ENCODE peak calls at places on chromosome 1, in ten cellular contexts. O is CD4-positive, alpha-beta T cell; D is activated T-cell treated with anti-CD3 and anti-CD28 coated beads, Interleukin-2, amount 50 U/mL, for 4 hours; H is mesendoderm; W is stimulated activated CD4-positive, alpha-beta T cell treated with anti-CD3 and anti-CD28 coated beads, Interleukin-2, amount 100 ng/mL, for 48 hours; A is glomerular endothelial cell; T is brain microvascular endothelial cell; U is neural progenitor cell; P is activated B cell treated with CpG ODN at 0.5 μM for 24 hours; E is AG04449. R is an unnamed sample.

GRCh38 chr1:85148524-85149250 is 52.1 kb downstream of the SYDE2 start:
- DNase-seq in O (no peak), D (no peak), H (no peak), W (no peak), A (no peak), T (no peak), U (no peak), P (no peak), E (peak; percentile 64), R (no peak)

GRCh38 chr1:59856725-59857338 is 42.1 kb downstream of the HOOK1 start:
- DNase-seq in O (no peak), D (no peak), H (peak; percentile 13), W (no peak), A (no peak), T (no peak), U (no peak), P (no peak), E (no peak), R (peak; percentile 40)

GRCh38 chr1:91165033-91165654 is 143.3 kb upstream of the ZNF644 start:
- DNase-seq in O (peak; percentile 46), D (peak; percentile 59), H (peak; percentile 90), W (peak; percentile 79), A (peak; percentile 10), T (peak; percentile 63), U (peak; percentile 88), P (peak; percentile 59), E (no peak), R (peak; percentile 82)

GRCh38 chr1:241799414-241799813 is 48.6 kb upstream of the EXO1 start:
- DNase-seq in O (no peak), D (no peak), H (no peak), W (no peak), A (no peak), T (no peak), U (no peak), P (no peak), E (no peak), R (no peak)

GRCh38 chr1:202054094-202054493 is 43.7 kb downstream of the ELF3 start:
- DNase-seq in O (no peak), D (no peak), H (no peak), W (no peak), A (no peak), T (no peak), U (no peak), P (no peak), E (no peak), R (no peak)

GRCh38 chr1:77673716-77674355 is 8.6 kb downstream of the ZZZ3 start:
- DNase-seq in O (no peak), D (no peak), H (no peak), W (no peak), A (no peak), T (no peak), U (no peak), P (no peak), E (no peak), R (no peak)

GRCh38 chr1:54649130-54649898 is 7.7 kb downstream of the MROH7 start:
- DNase-seq in O (no peak), D (no peak), H (no peak), W (no peak), A (no peak), T (no peak), U (no peak), P (no peak), E (no peak), R (no peak)

GRCh38 chr1:26404641-26405040 is 6.0 kb upstream of the LIN28A start:
- DNase-seq in O (no peak), D (no peak), H (no peak), W (no peak), A (no peak), T (no peak), U (no peak), P (no peak), E (no peak), R (no peak)

GRCh38 chr1:64692911-64693310 is 52.0 kb upstream of the RAVER2 start:
- DNase-seq in O (no peak), D (no peak), H (no peak), W (no peak), A (no peak), T (no peak), U (no peak), P (no peak), E (no peak), R (no peak)

GRCh38 chr1:79006564-79006963 is at the start of gene ADGRL4:
- DNase-seq in O (no peak), D (no peak), H (peak; percentile 58), W (no peak), A (peak; percentile 60), T (peak; percentile 60), U (peak; percentile 68), P (no peak), E (no peak), R (no peak)

GRCh38 chr1:94039514-94039870 is 81.5 kb downstream of the ABCA4 start:
- DNase-seq in O (peak; percentile 33), D (peak; percentile 34), H (peak; percentile 86), W (peak; percentile 70), A (no peak), T (peak; percentile 74), U (peak; percentile 94), P (no peak), E (no peak), R (peak; percentile 79)

GRCh38 chr1:168920456-168921094 is 185.9 kb upstream of the ATP1B1 start:
- DNase-seq in O (no peak), D (no peak), H (no peak), W (no peak), A (peak; percentile 96), T (peak; percentile 59), U (no peak), P (no peak), E (no peak), R (no peak)

GRCh38 chr1:212518188-212518951 is 85.7 kb downstream of the NENF start:
- DNase-seq in O (no peak), D (no peak), H (peak; percentile 53), W (no peak), A (no peak), T (peak; percentile 53), U (no peak), P (no peak), E (no peak), R (peak; percentile 39)